ENCODE peak calls at places on chromosomes 3 and 15, in five cellular contexts. U, W, K, X and Z are unnamed samples.

GRCh38 chr3:10764314-10765051 is 51.5 kb upstream of the SLC6A11 start:
- DNase-seq in X (no peak), U (no peak), W (no peak), K (no peak), Z (no peak)

GRCh38 chr15:76185716-76186115 is 125.6 kb downstream of the ETFA start:
- DNase-seq in K (peak; percentile 38), U (peak; percentile 49), X (no peak), W (peak; percentile 86), Z (no peak)

GRCh38 chr15:33757505-33758211 is 210.6 kb upstream of the CHRM5 start:
- DNase-seq in U (no peak), K (no peak), X (no peak), W (no peak), Z (no peak)

GRCh38 chr3:146092230-146092629 is 68.8 kb downstream of the PLOD2 start:
- DNase-seq in X (no peak), K (no peak), W (no peak), U (no peak), Z (no peak)

GRCh38 chr3:149373235-149374125 is 4.0 kb downstream of the TM4SF1 start:
- DNase-seq in U (no peak), X (no peak), W (no peak), K (no peak), Z (no peak)

GRCh38 chr3:188914556-188914955 is 257.2 kb upstream of the TPRG1 start:
- DNase-seq in U (no peak), W (peak; percentile 71), X (no peak), K (no peak), Z (no peak)

GRCh38 chr3:94225176-94225742 is 162.4 kb downstream of the NSUN3 start:
- DNase-seq in U (peak; percentile 13), K (no peak), X (no peak), W (no peak), Z (no peak)

GRCh38 chr15:49830411-49830810 is 209.6 kb downstream of the DTWD1 start:
- DNase-seq in K (no peak), X (no peak), U (no peak), W (no peak), Z (no peak)

GRCh38 chr15:40953713-40954074 is 423 bp downstream of the CHAC1 start:
- DNase-seq in X (no peak), U (no peak), K (no peak), W (no peak), Z (no peak)

GRCh38 chr3:193730976-193731375 is 138.0 kb downstream of the OPA1 start:
- DNase-seq in K (no peak), X (no peak), U (no peak), W (no peak), Z (no peak)

GRCh38 chr3:127377801-127378442 is 90.1 kb upstream of the PRR20G start:
- DNase-seq in X (no peak), K (no peak), U (no peak), W (no peak), Z (no peak)

GRCh38 chr15:74135041-74135565 is 4.7 kb downstream of the ISLR2 start:
- DNase-seq in X (no peak), K (no peak), U (no peak), W (no peak), Z (no peak)

GRCh38 chr15:74134387-74135027 is 4.1 kb downstream of the ISLR2 start:
- DNase-seq in W (no peak), X (no peak), K (no peak), U (peak; percentile 33), Z (peak; percentile 69)

GRCh38 chr15:74133071-74133702 is 2.8 kb downstream of the ISLR2 start:
- DNase-seq in U (no peak), W (no peak), X (no peak), K (no peak), Z (no peak)

GRCh38 chr15:74132681-74133070 is 2.3 kb downstream of the ISLR2 start:
- DNase-seq in W (no peak), X (no peak), K (no peak), U (no peak), Z (no peak)

GRCh38 chr15:74133703-74134386 is 3.5 kb downstream of the ISLR2 start:
- DNase-seq in U (no peak), W (no peak), K (no peak), X (no peak), Z (no peak)
- H3K4me1 ChIP-seq in U (peaks cover 14% of the 10 kb centered on the region), W (peaks cover 36% of the 10 kb centered on the region), K (peaks cover 5% of the 10 kb centered on the region), X (peaks cover 11% of the 10 kb centered on the region), Z (peaks cover 57% of the 10 kb centered on the region)

GRCh38 chr3:132284756-132285619 is 32.2 kb upstream of the ACP3 start:
- DNase-seq in X (no peak), K (no peak), W (no peak), U (no peak), Z (no peak)
- H3K4me3 ChIP-seq in X (no peak overlapping the region), K (peak overlapping the region; percentile 49), W (no peak overlapping the region), U (no peak overlapping the region), Z (no peak overlapping the region)

DNA sequence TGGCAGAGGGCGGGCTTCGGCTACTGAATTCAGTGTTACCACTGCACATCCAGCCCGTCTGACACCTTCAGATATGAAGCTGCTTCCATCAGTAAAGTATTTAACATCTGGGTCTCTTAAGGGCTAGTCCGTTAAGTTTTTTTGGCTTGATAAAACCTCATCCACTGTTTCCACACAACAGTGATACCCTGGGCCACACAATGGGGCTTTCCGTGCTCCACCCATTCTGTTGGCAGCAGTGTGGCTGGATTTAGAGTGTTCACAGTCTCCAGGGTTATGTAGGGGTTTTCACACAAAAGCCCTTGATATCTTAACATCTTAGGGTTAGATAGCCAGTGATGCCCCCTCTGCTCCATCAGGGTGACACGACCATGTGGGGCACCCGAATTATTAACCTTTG is 165.0 kb downstream of the STXBP5L start:
- DNase-seq in W (no peak), X (no peak), U (no peak), K (no peak), Z (no peak)
- H3K27ac ChIP-seq in W (no peak overlapping the region), X (no peak overlapping the region), U (no peak overlapping the region), K (no peak overlapping the region), Z (no peak overlapping the region)

DNA sequence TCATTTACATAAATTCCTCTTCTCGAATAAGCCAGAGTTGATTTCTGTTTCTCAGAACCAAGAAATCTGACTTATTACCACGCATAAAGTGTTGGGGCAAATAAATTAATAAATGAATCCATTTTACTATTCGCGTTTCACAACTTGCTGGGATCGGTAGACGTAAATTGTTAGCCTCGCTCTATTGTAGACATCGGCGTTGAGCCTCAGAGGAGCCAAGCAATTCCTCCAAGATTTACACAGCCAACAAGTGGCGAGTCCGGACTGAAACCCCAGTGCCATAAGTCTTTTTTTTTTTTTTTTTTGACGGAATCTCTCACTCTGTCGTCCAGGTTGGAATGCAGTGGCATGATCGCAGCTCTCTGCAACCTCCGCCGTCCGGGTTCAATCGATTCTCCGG is 8.9 kb downstream of the KLHL6 start:
- DNase-seq in W (no peak), X (no peak), K (no peak), U (no peak), Z (no peak)
- H3K4me1 ChIP-seq in W (no peaks in the 10 kb centered on the region), X (no peaks in the 10 kb centered on the region), K (no peaks in the 10 kb centered on the region), U (peaks cover 3% of the 10 kb centered on the region), Z (no peaks in the 10 kb centered on the region)

DNA sequence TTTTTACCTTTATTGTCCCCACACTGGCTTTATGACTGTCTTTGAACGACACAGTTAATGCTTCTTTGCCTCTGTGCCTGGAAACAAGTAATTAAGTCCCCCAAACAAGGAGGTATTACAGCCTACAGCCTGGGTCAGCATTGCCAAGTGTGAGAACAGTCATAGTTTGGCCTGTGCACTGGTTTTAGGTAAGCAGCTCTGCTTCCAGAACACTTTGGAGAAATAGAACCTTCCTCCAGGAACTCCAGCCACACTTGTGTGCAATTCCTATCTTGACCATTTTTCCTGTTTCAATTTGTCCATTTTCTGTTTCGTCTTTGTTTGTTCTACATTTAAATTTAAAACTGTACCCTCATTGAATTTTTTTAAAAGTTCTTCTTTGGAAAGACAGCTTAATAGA is 568.2 kb downstream of the TUSC7 start:
- DNase-seq in K (no peak), X (no peak), W (no peak), U (no peak), Z (no peak)
- H3K4me3 ChIP-seq in K (no peak overlapping the region), X (no peak overlapping the region), W (no peak overlapping the region), U (no peak overlapping the region), Z (no peak overlapping the region)